ENCODE peak calls at places on chromosomes 4 and X, in four cellular contexts. D, R, P and K are unnamed samples.

GRCh38 chrX:68440940-68441339 is 7.6 kb upstream of the OPHN1 start:
- DNase-seq in D (no peak), R (peak), P (peak), K (no peak)

GRCh38 chr4:25938251-25939186 is 24.5 kb downstream of the SMIM20 start:
- DNase-seq in D (peak), R (no peak), P (no peak), K (no peak)

GRCh38 chrX:1877780-1878179 is 262.9 kb downstream of the ASMT start:
- DNase-seq in D (no peak), R (no peak), P (no peak), K (no peak)

GRCh38 chr4:37051111-37051510 is 193.4 kb upstream of the NWD2 start:
- DNase-seq in D (no peak), R (no peak), P (no peak), K (no peak)

GRCh38 chr4:98341309-98341708 is 80.1 kb downstream of the RAP1GDS1 start:
- DNase-seq in D (no peak), R (no peak), P (no peak), K (no peak)

GRCh38 chr4:185359767-185360446 is 35.8 kb downstream of the LRP2BP start:
- DNase-seq in D (no peak), R (no peak), P (peak), K (no peak)

GRCh38 chr4:141686146-141686775 is 49.9 kb downstream of the IL15 start:
- DNase-seq in D (no peak), R (no peak), P (no peak), K (no peak)

GRCh38 chr4:101651778-101652177 is 138.8 kb upstream of the BANK1 start:
- DNase-seq in D (no peak), R (no peak), P (no peak), K (no peak)

GRCh38 chr4:7960790-7961655 is 21.4 kb upstream of the AFAP1 start:
- DNase-seq in D (peak), R (no peak), P (no peak), K (no peak)

GRCh38 chr4:17544205-17544604 is 29.2 kb downstream of the CLRN2 start:
- DNase-seq in D (no peak), R (peak), P (no peak), K (peak)

GRCh38 chr4:77734928-77735327 is 84.2 kb downstream of the CNOT6L start:
- DNase-seq in D (peak), R (peak), P (peak), K (peak)

GRCh38 chr4:31557444-31557843 is 837.3 kb downstream of the PCDH7 start:
- DNase-seq in D (no peak), R (no peak), P (no peak), K (no peak)

GRCh38 chrX:78321809-78322208 is 5.6 kb downstream of the CYSLTR1 start:
- DNase-seq in D (no peak), R (no peak), P (no peak), K (no peak)

GRCh38 chr4:108772402-108772801 is 9.5 kb upstream of the ETNPPL start:
- DNase-seq in D (no peak), R (no peak), P (no peak), K (no peak)

GRCh38 chr4:106816501-106816900 is 219.6 kb downstream of the DKK2 start:
- DNase-seq in D (no peak), R (no peak), P (no peak), K (peak)

DNA sequence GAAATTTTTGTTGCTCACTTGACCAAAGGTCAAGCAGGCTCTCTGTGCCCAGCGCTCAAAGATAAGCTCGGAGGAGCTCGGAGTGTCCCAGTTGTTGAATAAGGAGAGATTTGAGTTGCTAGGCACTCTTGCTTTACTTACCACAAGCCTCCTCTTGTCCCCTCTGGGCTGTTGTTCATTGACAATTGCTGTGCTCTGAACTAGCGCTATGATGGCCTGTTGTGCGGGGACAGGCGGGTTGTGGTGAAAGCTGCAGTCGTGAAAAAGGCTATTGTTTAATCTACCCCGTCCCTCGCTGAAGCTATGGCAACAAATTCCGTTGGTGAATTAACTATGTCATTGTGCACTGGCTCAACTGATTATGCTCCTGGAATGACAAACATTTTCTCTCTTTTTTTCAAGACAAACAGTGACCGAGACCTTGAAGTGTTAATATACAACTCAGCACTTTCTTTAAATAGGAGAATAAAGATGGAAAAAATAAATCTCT is 21.0 kb upstream of the POLA1 start:
- DNase-seq in D (no peak), R (peak), P (no peak), K (no peak)
- TF ChIP-seq CREB1 in D (no peak), R (peak), P (no peak), K (no peak)

GRCh38 chr4:147516133-147516532 is 35.2 kb downstream of the EDNRA start:
- DNase-seq in D (no peak), R (no peak), P (no peak), K (no peak)

GRCh38 chr4:147513952-147514351 is 33.1 kb downstream of the EDNRA start:
- DNase-seq in D (no peak), R (no peak), P (peak), K (peak)

GRCh38 chr4:147515220-147515936 is 34.5 kb downstream of the EDNRA start:
- DNase-seq in D (no peak), R (no peak), P (no peak), K (no peak)

GRCh38 chr4:147518086-147518485 is 37.2 kb downstream of the EDNRA start:
- DNase-seq in D (no peak), R (no peak), P (no peak), K (no peak)

DNA sequence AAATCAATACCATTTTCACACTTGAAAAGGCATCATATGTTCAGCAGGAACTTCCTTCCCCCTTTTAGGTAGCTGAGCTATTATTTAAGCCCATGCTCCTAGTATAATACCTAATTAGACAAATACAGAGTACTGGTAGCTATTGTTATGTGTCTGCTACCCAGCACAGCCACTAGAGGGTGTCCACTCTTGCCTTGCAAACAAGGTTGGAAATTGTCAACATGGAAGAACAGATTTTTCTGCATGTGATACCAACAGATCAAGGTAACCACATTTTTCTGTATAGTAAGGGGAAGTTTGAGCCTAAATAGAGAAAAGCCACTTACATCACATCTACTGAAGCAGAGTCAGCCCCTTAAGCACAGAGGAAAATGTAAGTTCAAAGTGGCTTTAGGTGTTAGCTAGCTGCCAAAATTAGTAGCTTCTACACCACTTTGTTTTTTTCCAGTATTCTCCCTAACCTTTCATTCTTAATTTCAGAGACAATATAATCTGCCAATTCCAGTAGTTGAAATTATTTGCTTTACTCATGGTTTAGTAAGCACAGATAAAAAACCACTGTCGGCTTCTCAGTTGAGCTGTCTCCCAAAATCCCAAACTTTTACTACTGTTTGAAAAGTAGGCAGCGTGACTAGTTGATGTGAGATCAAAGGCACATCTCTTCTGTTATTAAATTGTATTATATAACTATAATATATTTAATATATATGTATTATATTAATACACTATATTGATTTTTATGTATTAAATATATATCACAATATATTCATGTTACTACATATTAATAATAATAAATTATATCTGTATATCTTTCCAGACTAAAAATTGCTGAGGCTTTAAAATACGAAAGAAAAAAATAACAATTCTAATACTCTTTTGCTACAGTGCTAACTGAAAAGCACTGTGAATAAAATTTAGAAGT is 38.2 kb downstream of the EDNRA start:
- DNase-seq in D (peak), R (peak), P (peak), K (peak)
- TF ChIP-seq JUNB in D (no peak), R (no peak), P (no peak), K (no peak)

GRCh38 chr4:1562771-1563170 is 121.3 kb downstream of the FAM53A start:
- DNase-seq in D (no peak), R (no peak), P (no peak), K (no peak)
- H3K4me3 ChIP-seq in D (no peak), R (no peak), P (no peak), K (no peak)

DNA sequence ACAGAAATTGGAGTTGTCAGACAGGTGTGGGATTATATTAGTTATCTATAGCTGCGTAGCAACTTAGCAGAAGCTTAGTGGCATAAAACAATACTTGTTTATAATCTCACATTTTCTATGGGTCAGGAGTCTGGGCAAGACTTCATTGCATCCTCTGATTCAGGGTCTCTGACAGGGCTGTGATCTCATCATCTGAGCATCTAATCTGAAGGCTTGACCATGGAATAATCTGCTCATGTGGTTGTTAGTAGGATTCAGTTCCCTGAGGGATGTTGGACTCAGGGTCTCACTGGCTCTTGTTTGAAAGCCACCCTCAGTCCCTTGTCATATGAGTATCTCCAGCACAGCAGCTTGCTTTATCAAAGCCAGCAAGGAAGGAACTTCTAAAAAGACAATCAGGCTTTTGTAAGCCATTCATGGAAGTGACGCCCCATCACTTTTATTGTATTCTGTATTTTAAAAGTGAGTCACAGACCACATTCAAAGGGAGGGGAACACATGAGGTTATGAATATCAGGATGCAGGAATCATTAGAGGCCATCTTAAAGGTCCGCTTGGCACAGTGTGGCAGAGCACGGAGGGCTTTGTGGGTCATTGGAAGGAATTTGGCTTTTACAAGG is 37.2 kb upstream of the FAM9B start:
- DNase-seq in D (no peak), R (no peak), P (no peak), K (no peak)
- TF ChIP-seq CREB1 in D (no peak), R (no peak), P (no peak), K (no peak)

GRCh38 chr4:80423553-80424224 is 88.2 kb downstream of the CFAP299 start:
- DNase-seq in D (no peak), R (no peak), P (peak), K (no peak)

GRCh38 chr4:80424225-80424581 is 88.7 kb downstream of the CFAP299 start:
- DNase-seq in D (no peak), R (no peak), P (no peak), K (no peak)

GRCh38 chr4:80420638-80421037 is 85.1 kb downstream of the CFAP299 start:
- DNase-seq in D (no peak), R (no peak), P (no peak), K (no peak)

GRCh38 chr4:80422727-80423404 is 87.3 kb downstream of the CFAP299 start:
- DNase-seq in D (no peak), R (no peak), P (no peak), K (no peak)

GRCh38 chr4:80425701-80426100 is 90.2 kb downstream of the CFAP299 start:
- DNase-seq in D (no peak), R (no peak), P (no peak), K (no peak)
- TF ChIP-seq JUNB in D (no peak), R (no peak), P (no peak), K (no peak)

DNA sequence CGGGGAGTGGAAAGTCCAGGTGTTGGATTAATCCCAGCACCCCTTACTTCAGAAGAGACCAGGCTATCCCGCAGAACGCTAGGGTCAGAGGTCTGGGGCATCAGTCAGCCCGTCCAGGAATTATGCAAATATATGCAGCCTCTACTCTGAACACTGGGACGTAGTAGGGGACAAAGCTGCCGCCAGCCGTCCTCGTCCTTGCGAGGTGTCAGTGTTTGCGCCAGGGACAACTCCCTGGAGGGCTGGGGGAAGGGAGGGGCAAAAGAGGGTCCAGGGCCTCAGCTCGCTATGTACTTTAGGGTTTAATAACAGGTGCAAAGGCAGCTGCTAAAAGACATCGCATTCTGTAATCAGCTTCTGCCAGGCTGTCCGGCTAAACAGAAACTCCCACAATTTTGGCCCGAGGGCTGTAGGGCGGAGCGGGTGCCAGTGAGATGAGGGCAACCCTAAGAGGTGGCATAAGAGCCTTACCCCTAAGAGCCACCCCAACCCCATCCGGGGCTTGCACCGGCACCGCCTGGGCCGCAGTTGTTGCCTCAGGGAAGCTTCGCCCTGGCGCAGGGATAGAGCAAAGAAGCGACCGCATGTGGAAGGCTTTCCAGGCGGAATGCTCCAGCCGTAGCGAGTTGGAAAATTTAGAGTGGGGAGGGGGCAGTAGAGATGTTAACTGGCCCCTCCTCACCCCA is 8.4 kb downstream of the HAND2 start:
- DNase-seq in D (no peak), R (no peak), P (no peak), K (peak)
- H3K4me3 ChIP-seq in D (no peak), R (no peak), P (no peak), K (peak)